ENCODE peak calls at places on chromosome 16, in eight cellular contexts. F is NCI-H460; B is activated T-cell treated with anti-CD3 and anti-CD28 coated beads for 24 hours; J is hippocampal formation; N is stimulated activated CD8-positive, alpha-beta memory T cell treated with anti-CD3 and anti-CD28 coated beads, Interleukin-7, amount 100 ng/mL, for 4 hours; R is activated naive CD8-positive, alpha-beta T cell treated with anti-CD3 and anti-CD28 coated beads for 36 hours; P is tibial artery; W is nephron progenitor cell. Q is an unnamed sample.

GRCh38 chr16:28846933-28847273 is 755 bp upstream of the TUFM start:
- DNase-seq in F (no peak), B (no peak), J (no peak), N (no peak), R (peak), P (no peak), W (peak), Q (no peak)

GRCh38 chr16:29678691-29679267 is at the start of gene QPRT:
- DNase-seq in F (no peak), B (no peak), J (no peak), N (no peak), R (no peak), P (no peak), W (peak), Q (no peak)

GRCh38 chr16:8173111-8173644 is 417.1 kb downstream of the TMEM114 start:
- DNase-seq in F (peak), B (no peak), J (no peak), N (no peak), R (peak), P (peak), W (peak), Q (peak)

GRCh38 chr16:30064746-30065111 is 831 bp upstream of the ALDOA start:
- DNase-seq in F (no peak), B (no peak), J (no peak), N (no peak), R (no peak), P (no peak), W (no peak), Q (no peak)

GRCh38 chr16:59470556-59470955 is 736.4 kb upstream of the GOT2 start:
- DNase-seq in F (no peak), B (no peak), J (no peak), N (no peak), R (no peak), P (no peak), W (no peak), Q (no peak)

GRCh38 chr16:89411335-89411850 is 79.0 kb downstream of the ANKRD11 start:
- DNase-seq in F (no peak), B (no peak), J (no peak), N (no peak), R (no peak), P (no peak), W (no peak), Q (no peak)

GRCh38 chr16:70740919-70741778 is 55.3 kb upstream of the MTSS2 start:
- DNase-seq in F (no peak), B (no peak), J (no peak), N (no peak), R (peak), P (no peak), W (no peak), Q (no peak)

GRCh38 chr16:50281391-50282009 is 15.1 kb downstream of the ADCY7 start:
- DNase-seq in F (no peak), B (no peak), J (no peak), N (no peak), R (no peak), P (no peak), W (no peak), Q (no peak)

GRCh38 chr16:55039931-55040330 is 109.3 kb downstream of the IRX5 start:
- DNase-seq in F (no peak), B (no peak), J (no peak), N (no peak), R (no peak), P (no peak), W (no peak), Q (no peak)

GRCh38 chr16:15754821-15755534 is 101.8 kb downstream of the MYH11 start:
- DNase-seq in F (no peak), B (no peak), J (no peak), N (no peak), R (no peak), P (no peak), W (no peak), Q (no peak)

GRCh38 chr16:88789593-88789992 is 4.6 kb upstream of the PIEZO1 start:
- DNase-seq in F (no peak), B (no peak), J (no peak), N (no peak), R (no peak), P (no peak), W (no peak), Q (no peak)

GRCh38 chr16:81450783-81451491 is 6.3 kb downstream of the CMIP start:
- DNase-seq in F (no peak), B (no peak), J (no peak), N (no peak), R (no peak), P (no peak), W (no peak), Q (no peak)

GRCh38 chr16:74637742-74638453 is 28.8 kb downstream of the RFWD3 start:
- DNase-seq in F (no peak), B (no peak), J (no peak), N (no peak), R (no peak), P (no peak), W (no peak), Q (no peak)

GRCh38 chr16:46899443-46900143 is 15.4 kb downstream of the GPT2 start:
- DNase-seq in F (no peak), B (no peak), J (no peak), N (no peak), R (no peak), P (no peak), W (no peak), Q (no peak)

GRCh38 chr16:88534731-88535141 is 35.5 kb upstream of the ZC3H18 start:
- DNase-seq in F (no peak), B (no peak), J (no peak), N (no peak), R (peak), P (no peak), W (peak), Q (no peak)

GRCh38 chr16:30658731-30659506 is 688 bp downstream of the FBRS start:
- DNase-seq in F (peak), B (peak), J (peak), N (peak), R (no peak), P (peak), W (peak), Q (peak)

GRCh38 chr16:1832831-1833454 is 5.9 kb downstream of the FAHD1 start:
- DNase-seq in F (no peak), B (no peak), J (no peak), N (no peak), R (no peak), P (no peak), W (no peak), Q (no peak)

GRCh38 chr16:68800257-68800875 is 43.0 kb upstream of the TANGO6 start:
- DNase-seq in F (peak), B (peak), J (peak), N (peak), R (peak), P (no peak), W (peak), Q (peak)

GRCh38 chr16:22661161-22661647 is 150.5 kb downstream of the NPIPB5 start:
- DNase-seq in F (no peak), B (no peak), J (no peak), N (no peak), R (no peak), P (no peak), W (no peak), Q (no peak)

GRCh38 chr16:10817514-10817913 is 1.1 kb downstream of the TVP23A start:
- DNase-seq in F (no peak), B (no peak), J (no peak), N (no peak), R (no peak), P (no peak), W (no peak), Q (no peak)